ENCODE peak calls at places on chromosome 15, in ten cellular contexts. One of them, this sample, is unnamed.

GRCh38 chr15:62607643-62608042 is 434.9 kb upstream of the TPM1 start:
- DNase-seq in activated CD4-positive, CD25-positive, alpha-beta regulatory T cell: no peak
- DNase-seq in activated B cell treated with CpG ODN at 0.5 μM for 24 hours: no peak
- DNase-seq in T follicular helper cell: no peak
- DNase-seq in NCI-H524 treated with DMSO at 0.1 percent for 48 hours: no peak
- DNase-seq in GOT3: no peak
- DNase-seq in activated CD8-positive, alpha-beta memory T cell treated with anti-CD3 and anti-CD28 coated beads for 4 hours: no peak
- DNase-seq in GM12864: no peak
- DNase-seq in activated CD4-positive, alpha-beta memory T cell treated with anti-CD3 and anti-CD28 coated beads, Interleukin-2, amount 10 ng/mL, durations not matched to agents 7 days and 5 days: no peak
- DNase-seq in fibroblast of pulmonary artery: peak
- DNase-seq in this sample: no peak

GRCh38 chr15:63015618-63016017 is 26.9 kb upstream of the TPM1 start:
- DNase-seq in activated CD4-positive, CD25-positive, alpha-beta regulatory T cell: no peak
- DNase-seq in activated B cell treated with CpG ODN at 0.5 μM for 24 hours: no peak
- DNase-seq in T follicular helper cell: no peak
- DNase-seq in NCI-H524 treated with DMSO at 0.1 percent for 48 hours: no peak
- DNase-seq in GOT3: no peak
- DNase-seq in activated CD8-positive, alpha-beta memory T cell treated with anti-CD3 and anti-CD28 coated beads for 4 hours: no peak
- DNase-seq in GM12864: no peak
- DNase-seq in activated CD4-positive, alpha-beta memory T cell treated with anti-CD3 and anti-CD28 coated beads, Interleukin-2, amount 10 ng/mL, durations not matched to agents 7 days and 5 days: no peak
- DNase-seq in fibroblast of pulmonary artery: peak
- DNase-seq in this sample: no peak

GRCh38 chr15:40245666-40246065 is 6.8 kb downstream of the PAK6 start:
- DNase-seq in activated CD4-positive, CD25-positive, alpha-beta regulatory T cell: no peak
- DNase-seq in activated B cell treated with CpG ODN at 0.5 μM for 24 hours: no peak
- DNase-seq in T follicular helper cell: no peak
- DNase-seq in NCI-H524 treated with DMSO at 0.1 percent for 48 hours: no peak
- DNase-seq in GOT3: no peak
- DNase-seq in activated CD8-positive, alpha-beta memory T cell treated with anti-CD3 and anti-CD28 coated beads for 4 hours: no peak
- DNase-seq in GM12864: no peak
- DNase-seq in activated CD4-positive, alpha-beta memory T cell treated with anti-CD3 and anti-CD28 coated beads, Interleukin-2, amount 10 ng/mL, durations not matched to agents 7 days and 5 days: no peak
- DNase-seq in fibroblast of pulmonary artery: no peak
- DNase-seq in this sample: no peak

GRCh38 chr15:66425837-66426236 is 39.1 kb downstream of the MAP2K1 start:
- DNase-seq in activated CD4-positive, CD25-positive, alpha-beta regulatory T cell: no peak
- DNase-seq in activated B cell treated with CpG ODN at 0.5 μM for 24 hours: no peak
- DNase-seq in T follicular helper cell: no peak
- DNase-seq in NCI-H524 treated with DMSO at 0.1 percent for 48 hours: no peak
- DNase-seq in GOT3: no peak
- DNase-seq in activated CD8-positive, alpha-beta memory T cell treated with anti-CD3 and anti-CD28 coated beads for 4 hours: no peak
- DNase-seq in GM12864: no peak
- DNase-seq in activated CD4-positive, alpha-beta memory T cell treated with anti-CD3 and anti-CD28 coated beads, Interleukin-2, amount 10 ng/mL, durations not matched to agents 7 days and 5 days: no peak
- DNase-seq in fibroblast of pulmonary artery: no peak
- DNase-seq in this sample: no peak

GRCh38 chr15:34782901-34783300 is 12.4 kb downstream of the ACTC1 start:
- DNase-seq in activated CD4-positive, CD25-positive, alpha-beta regulatory T cell: no peak
- DNase-seq in activated B cell treated with CpG ODN at 0.5 μM for 24 hours: no peak
- DNase-seq in T follicular helper cell: no peak
- DNase-seq in NCI-H524 treated with DMSO at 0.1 percent for 48 hours: no peak
- DNase-seq in GOT3: no peak
- DNase-seq in activated CD8-positive, alpha-beta memory T cell treated with anti-CD3 and anti-CD28 coated beads for 4 hours: no peak
- DNase-seq in GM12864: no peak
- DNase-seq in activated CD4-positive, alpha-beta memory T cell treated with anti-CD3 and anti-CD28 coated beads, Interleukin-2, amount 10 ng/mL, durations not matched to agents 7 days and 5 days: no peak
- DNase-seq in fibroblast of pulmonary artery: no peak
- DNase-seq in this sample: no peak

GRCh38 chr15:96181873-96182301 is 148.6 kb upstream of the NR2F2 start:
- DNase-seq in activated CD4-positive, CD25-positive, alpha-beta regulatory T cell: no peak
- DNase-seq in activated B cell treated with CpG ODN at 0.5 μM for 24 hours: no peak
- DNase-seq in T follicular helper cell: no peak
- DNase-seq in NCI-H524 treated with DMSO at 0.1 percent for 48 hours: no peak
- DNase-seq in GOT3: no peak
- DNase-seq in activated CD8-positive, alpha-beta memory T cell treated with anti-CD3 and anti-CD28 coated beads for 4 hours: no peak
- DNase-seq in GM12864: no peak
- DNase-seq in activated CD4-positive, alpha-beta memory T cell treated with anti-CD3 and anti-CD28 coated beads, Interleukin-2, amount 10 ng/mL, durations not matched to agents 7 days and 5 days: no peak
- DNase-seq in fibroblast of pulmonary artery: peak
- DNase-seq in this sample: no peak

GRCh38 chr15:41930221-41930866 is 36.5 kb upstream of the SPTBN5 start:
- DNase-seq in activated CD4-positive, CD25-positive, alpha-beta regulatory T cell: no peak
- DNase-seq in activated B cell treated with CpG ODN at 0.5 μM for 24 hours: no peak
- DNase-seq in T follicular helper cell: no peak
- DNase-seq in NCI-H524 treated with DMSO at 0.1 percent for 48 hours: no peak
- DNase-seq in GOT3: peak
- DNase-seq in activated CD8-positive, alpha-beta memory T cell treated with anti-CD3 and anti-CD28 coated beads for 4 hours: no peak
- DNase-seq in GM12864: no peak
- DNase-seq in activated CD4-positive, alpha-beta memory T cell treated with anti-CD3 and anti-CD28 coated beads, Interleukin-2, amount 10 ng/mL, durations not matched to agents 7 days and 5 days: no peak
- DNase-seq in fibroblast of pulmonary artery: peak
- DNase-seq in this sample: no peak

GRCh38 chr15:77609558-77609957 is 23.2 kb downstream of the LINGO1 start:
- DNase-seq in activated CD4-positive, CD25-positive, alpha-beta regulatory T cell: no peak
- DNase-seq in activated B cell treated with CpG ODN at 0.5 μM for 24 hours: no peak
- DNase-seq in T follicular helper cell: no peak
- DNase-seq in NCI-H524 treated with DMSO at 0.1 percent for 48 hours: no peak
- DNase-seq in GOT3: no peak
- DNase-seq in activated CD8-positive, alpha-beta memory T cell treated with anti-CD3 and anti-CD28 coated beads for 4 hours: no peak
- DNase-seq in GM12864: no peak
- DNase-seq in activated CD4-positive, alpha-beta memory T cell treated with anti-CD3 and anti-CD28 coated beads, Interleukin-2, amount 10 ng/mL, durations not matched to agents 7 days and 5 days: no peak
- DNase-seq in fibroblast of pulmonary artery: no peak
- DNase-seq in this sample: no peak

GRCh38 chr15:78715439-78715838 is 74.4 kb upstream of the CHRNB4 start:
- DNase-seq in activated CD4-positive, CD25-positive, alpha-beta regulatory T cell: no peak
- DNase-seq in activated B cell treated with CpG ODN at 0.5 μM for 24 hours: no peak
- DNase-seq in T follicular helper cell: no peak
- DNase-seq in NCI-H524 treated with DMSO at 0.1 percent for 48 hours: no peak
- DNase-seq in GOT3: no peak
- DNase-seq in activated CD8-positive, alpha-beta memory T cell treated with anti-CD3 and anti-CD28 coated beads for 4 hours: no peak
- DNase-seq in GM12864: no peak
- DNase-seq in activated CD4-positive, alpha-beta memory T cell treated with anti-CD3 and anti-CD28 coated beads, Interleukin-2, amount 10 ng/mL, durations not matched to agents 7 days and 5 days: no peak
- DNase-seq in fibroblast of pulmonary artery: no peak
- DNase-seq in this sample: no peak

GRCh38 chr15:89217686-89218376 is 3.5 kb downstream of the RLBP1 start:
- DNase-seq in activated CD4-positive, CD25-positive, alpha-beta regulatory T cell: no peak
- DNase-seq in activated B cell treated with CpG ODN at 0.5 μM for 24 hours: no peak
- DNase-seq in T follicular helper cell: no peak
- DNase-seq in NCI-H524 treated with DMSO at 0.1 percent for 48 hours: no peak
- DNase-seq in GOT3: no peak
- DNase-seq in activated CD8-positive, alpha-beta memory T cell treated with anti-CD3 and anti-CD28 coated beads for 4 hours: no peak
- DNase-seq in GM12864: no peak
- DNase-seq in activated CD4-positive, alpha-beta memory T cell treated with anti-CD3 and anti-CD28 coated beads, Interleukin-2, amount 10 ng/mL, durations not matched to agents 7 days and 5 days: no peak
- DNase-seq in fibroblast of pulmonary artery: no peak
- DNase-seq in this sample: no peak

GRCh38 chr15:79204886-79205285 is 77.6 kb upstream of the ANKRD34C start:
- DNase-seq in activated CD4-positive, CD25-positive, alpha-beta regulatory T cell: no peak
- DNase-seq in activated B cell treated with CpG ODN at 0.5 μM for 24 hours: no peak
- DNase-seq in T follicular helper cell: no peak
- DNase-seq in NCI-H524 treated with DMSO at 0.1 percent for 48 hours: no peak
- DNase-seq in GOT3: no peak
- DNase-seq in activated CD8-positive, alpha-beta memory T cell treated with anti-CD3 and anti-CD28 coated beads for 4 hours: no peak
- DNase-seq in GM12864: no peak
- DNase-seq in activated CD4-positive, alpha-beta memory T cell treated with anti-CD3 and anti-CD28 coated beads, Interleukin-2, amount 10 ng/mL, durations not matched to agents 7 days and 5 days: no peak
- DNase-seq in fibroblast of pulmonary artery: no peak
- DNase-seq in this sample: no peak

GRCh38 chr15:65050270-65050669 is 5.1 kb downstream of the SLC51B start:
- DNase-seq in activated CD4-positive, CD25-positive, alpha-beta regulatory T cell: no peak
- DNase-seq in activated B cell treated with CpG ODN at 0.5 μM for 24 hours: no peak
- DNase-seq in T follicular helper cell: no peak
- DNase-seq in NCI-H524 treated with DMSO at 0.1 percent for 48 hours: no peak
- DNase-seq in GOT3: no peak
- DNase-seq in activated CD8-positive, alpha-beta memory T cell treated with anti-CD3 and anti-CD28 coated beads for 4 hours: no peak
- DNase-seq in GM12864: no peak
- DNase-seq in activated CD4-positive, alpha-beta memory T cell treated with anti-CD3 and anti-CD28 coated beads, Interleukin-2, amount 10 ng/mL, durations not matched to agents 7 days and 5 days: no peak
- DNase-seq in fibroblast of pulmonary artery: no peak
- DNase-seq in this sample: no peak

GRCh38 chr15:77094397-77095030 is 23.6 kb upstream of the TSPAN3 start:
- DNase-seq in activated CD4-positive, CD25-positive, alpha-beta regulatory T cell: no peak
- DNase-seq in activated B cell treated with CpG ODN at 0.5 μM for 24 hours: no peak
- DNase-seq in T follicular helper cell: no peak
- DNase-seq in NCI-H524 treated with DMSO at 0.1 percent for 48 hours: no peak
- DNase-seq in GOT3: no peak
- DNase-seq in activated CD8-positive, alpha-beta memory T cell treated with anti-CD3 and anti-CD28 coated beads for 4 hours: no peak
- DNase-seq in GM12864: no peak
- DNase-seq in activated CD4-positive, alpha-beta memory T cell treated with anti-CD3 and anti-CD28 coated beads, Interleukin-2, amount 10 ng/mL, durations not matched to agents 7 days and 5 days: no peak
- DNase-seq in fibroblast of pulmonary artery: no peak
- DNase-seq in this sample: no peak

GRCh38 chr15:92665100-92665555 is 9.6 kb upstream of the FAM174B start:
- DNase-seq in activated CD4-positive, CD25-positive, alpha-beta regulatory T cell: no peak
- DNase-seq in activated B cell treated with CpG ODN at 0.5 μM for 24 hours: no peak
- DNase-seq in T follicular helper cell: no peak
- DNase-seq in NCI-H524 treated with DMSO at 0.1 percent for 48 hours: no peak
- DNase-seq in GOT3: no peak
- DNase-seq in activated CD8-positive, alpha-beta memory T cell treated with anti-CD3 and anti-CD28 coated beads for 4 hours: no peak
- DNase-seq in GM12864: no peak
- DNase-seq in activated CD4-positive, alpha-beta memory T cell treated with anti-CD3 and anti-CD28 coated beads, Interleukin-2, amount 10 ng/mL, durations not matched to agents 7 days and 5 days: no peak
- DNase-seq in fibroblast of pulmonary artery: peak
- DNase-seq in this sample: no peak